ENCODE peak calls at places on chromosomes 13 and 19, in seven cellular contexts. U is ascending aorta; I is T-helper 9 cell; T is activated CD4-positive, alpha-beta T cell treated with anti-CD3 and anti-CD28 coated beads, Interleukin-2, amount 50 U/mL, for 48 hours; Q is amygdala; C is heart right ventricle; K is astrocyte. A is an unnamed sample.

GRCh38 chr19:1901940-1902404 is 3.2 kb upstream of the ADAT3 start:
- DNase-seq in U (no peak), K (no peak), C (no peak), I (no peak), Q (no peak), T (no peak), A (no peak)

GRCh38 chr19:41478875-41479756 is 36.2 kb downstream of the ERICH4 start:
- DNase-seq in K (no peak), U (no peak), I (no peak), Q (no peak), C (no peak), T (no peak), A (no peak)

GRCh38 chr13:79385694-79386093 is 20.4 kb downstream of the RBM26 start:
- DNase-seq in T (peak; percentile 26), C (no peak), Q (no peak), K (no peak), U (no peak), I (no peak), A (no peak)

GRCh38 chr19:1104452-1105216 is 840 bp downstream of the GPX4 start:
- DNase-seq in C (peak; percentile 76), Q (peak; percentile 26), T (peak; percentile 75), K (peak; percentile 46), U (peak; percentile 84), I (peak; percentile 71), A (peak; percentile 76)

GRCh38 chr13:94248454-94249233 is 230.8 kb downstream of the DCT start:
- DNase-seq in T (no peak), U (no peak), I (no peak), K (no peak), C (no peak), Q (no peak), A (peak; percentile 26)

GRCh38 chr13:68048802-68049359 is 818.7 kb upstream of the PCDH9 start:
- DNase-seq in T (no peak), Q (no peak), K (no peak), U (no peak), I (no peak), C (no peak), A (no peak)

GRCh38 chr19:56015756-56016155 is 29.2 kb downstream of the NLRP5 start:
- DNase-seq in Q (no peak), C (no peak), K (no peak), T (no peak), I (no peak), U (no peak), A (peak; percentile 1)

GRCh38 chr13:43676320-43676719 is 110.5 kb downstream of the ENOX1 start:
- DNase-seq in Q (no peak), K (no peak), C (no peak), U (no peak), I (no peak), T (no peak), A (no peak)

GRCh38 chr19:11338569-11339253 is 746 bp downstream of the RAB3D start:
- DNase-seq in K (no peak), C (no peak), T (no peak), U (no peak), I (no peak), Q (no peak), A (peak; percentile 29)

GRCh38 chr13:105804561-105805190 is 730.8 kb downstream of the EFNB2 start:
- DNase-seq in I (no peak), K (peak; percentile 76), Q (peak; percentile 2), T (no peak), U (no peak), C (no peak), A (peak; percentile 13)

GRCh38 chr19:4326837-4327251 is 11.8 kb downstream of the STAP2 start:
- DNase-seq in T (no peak), U (no peak), I (no peak), Q (no peak), K (no peak), C (no peak), A (no peak)

GRCh38 chr13:48222358-48223015 is 10.5 kb upstream of the ITM2B start:
- DNase-seq in T (no peak), C (peak; percentile 33), U (no peak), I (no peak), K (no peak), Q (no peak), A (peak; percentile 89)

GRCh38 chr19:17436874-17437267 is 11.6 kb downstream of the TMEM221 start:
- DNase-seq in Q (no peak), T (no peak), I (no peak), K (no peak), C (no peak), U (no peak), A (no peak)

GRCh38 chr19:45130888-45131615 is 29.7 kb downstream of the NKPD1 start:
- DNase-seq in T (no peak), U (no peak), Q (peak; percentile 31), C (no peak), I (no peak), K (no peak), A (peak; percentile 9)

GRCh38 chr13:43397110-43397509 is 373.7 kb downstream of the DNAJC15 start:
- DNase-seq in K (peak; percentile 9), Q (no peak), C (no peak), U (no peak), I (no peak), T (no peak), A (no peak)

GRCh38 chr19:45630463-45630862 is 8.7 kb downstream of the EML2 start:
- DNase-seq in C (no peak), I (no peak), K (peak; percentile 95), Q (no peak), T (no peak), U (no peak), A (peak; percentile 82)

GRCh38 chr19:49453757-49454248 is 778 bp downstream of the ALDH16A1 start:
- DNase-seq in I (no peak), K (no peak), C (no peak), Q (no peak), U (no peak), T (no peak), A (no peak)

GRCh38 chr13:107461751-107462150 is 753.6 kb downstream of the LIG4 start:
- DNase-seq in U (no peak), T (no peak), I (no peak), K (peak; percentile 59), C (no peak), Q (no peak), A (no peak)

GRCh38 chr13:102040812-102041211 is 361.0 kb downstream of the FGF14 start:
- DNase-seq in Q (no peak), I (no peak), C (no peak), K (no peak), U (no peak), T (no peak), A (no peak)

GRCh38 chr19:37572203-37572602 is 22.4 kb downstream of the ZNF571 start:
- DNase-seq in U (no peak), T (no peak), Q (no peak), I (no peak), K (no peak), C (no peak), A (peak; percentile 30)

GRCh38 chr19:8120636-8121480 is 28.5 kb downstream of the FBN3 start:
- DNase-seq in U (no peak), C (no peak), K (no peak), I (no peak), T (no peak), Q (no peak), A (no peak)

GRCh38 chr13:23348270-23349126 is 85.0 kb downstream of the SACS start:
- DNase-seq in T (no peak), U (no peak), K (no peak), C (no peak), I (no peak), Q (no peak), A (no peak)

GRCh38 chr19:6271721-6272410 is 7.9 kb downstream of the MLLT1 start:
- DNase-seq in I (no peak), C (peak; percentile 92), T (no peak), U (peak; percentile 87), Q (no peak), K (peak; percentile 80), A (peak; percentile 86)

GRCh38 chr13:52070929-52071523 is 46.5 kb downstream of the UTP14C start:
- DNase-seq in U (no peak), Q (no peak), I (no peak), K (peak; percentile 16), C (no peak), T (peak; percentile 10), A (peak; percentile 25)

GRCh38 chr13:61123533-61124269 is 291.9 kb downstream of the PCDH20 start:
- DNase-seq in C (no peak), Q (no peak), I (no peak), T (no peak), U (no peak), K (no peak), A (no peak)

GRCh38 chr13:97141564-97142005 is 80.5 kb upstream of the MBNL2 start:
- DNase-seq in U (peak; percentile 66), T (peak; percentile 15), I (no peak), C (no peak), Q (no peak), K (peak; percentile 85), A (peak; percentile 87)

GRCh38 chr19:2735374-2735773 is 4.4 kb downstream of the SLC39A3 start:
- DNase-seq in C (no peak), I (no peak), U (no peak), T (no peak), Q (no peak), K (no peak), A (no peak)